ENCODE peak calls at places on chromosomes 5 and 9, in seven cellular contexts. S is A549; V is neural progenitor cell; L is left ventricle myocardium inferior; Q is tibial nerve; J is CD8-positive, alpha-beta T cell; D is Panc1. N is an unnamed sample. For H3K9me3, the result is how much of the 10 kb centered on the place peaks cover.

GRCh38 chr5:150320048-150320555 is 17.4 kb upstream of the ARSI start:
- DNase-seq in D (no peak), S (peak), V (peak), L (peak), Q (peak), J (no peak), N (no peak)

GRCh38 chr9:32677931-32678330 is 42.5 kb upstream of the TAF1L start:
- DNase-seq in V (no peak), S (no peak), J (no peak), L (no peak), Q (no peak), D (no peak), N (no peak)

GRCh38 chr9:134807726-134808125 is 72.9 kb upstream of the FCN2 start:
- DNase-seq in Q (no peak), S (no peak), V (peak), J (no peak), D (no peak), L (no peak), N (no peak)

GRCh38 chr5:135204151-135204600 is 170.1 kb upstream of the PITX1 start:
- DNase-seq in L (no peak), S (no peak), V (peak), J (no peak), D (no peak), Q (no peak), N (no peak)

GRCh38 chr9:135476981-135477380 is 2.6 kb upstream of the PPP1R26 start:
- DNase-seq in L (no peak), V (no peak), J (no peak), S (no peak), D (no peak), Q (no peak), N (no peak)

GRCh38 chr5:9534881-9535517 is 10.9 kb downstream of the SEMA5A start:
- DNase-seq in J (no peak), V (no peak), S (no peak), L (no peak), Q (no peak), D (no peak), N (no peak)

GRCh38 chr9:123062306-123063171 is 29.1 kb downstream of the GPR21 start:
- DNase-seq in V (no peak), D (no peak), S (no peak), Q (no peak), L (no peak), J (no peak), N (no peak)

GRCh38 chr5:88883059-88883565 is at the start of gene MEF2C:
- DNase-seq in D (no peak), Q (peak), S (no peak), L (peak), J (no peak), V (peak), N (peak)

GRCh38 chr9:2620876-2621677 is 510 bp upstream of the VLDLR start:
- DNase-seq in D (no peak), Q (no peak), J (peak), S (peak), V (peak), L (peak), N (peak)

GRCh38 chr5:139459451-139459934 is 3.0 kb downstream of the ECSCR start:
- DNase-seq in V (no peak), J (no peak), L (peak), S (no peak), Q (no peak), D (no peak), N (peak)

GRCh38 chr9:127187231-127187956 is 65.0 kb upstream of the ANGPTL2 start:
- DNase-seq in V (peak), J (no peak), Q (peak), L (peak), S (peak), D (no peak), N (no peak)

GRCh38 chr5:160353379-160353778 is 17.0 kb downstream of the C1QTNF2 start:
- DNase-seq in Q (no peak), D (no peak), S (no peak), J (no peak), L (peak), V (no peak), N (no peak)

GRCh38 chr5:121797677-121798518 is 53.8 kb upstream of the FTMT start:
- DNase-seq in D (no peak), J (no peak), L (no peak), V (peak), Q (no peak), S (no peak), N (no peak)

GRCh38 chr9:13149454-13149853 is 130.0 kb downstream of the MPDZ start:
- DNase-seq in J (no peak), Q (no peak), L (peak), V (no peak), D (no peak), S (no peak), N (peak)

GRCh38 chr5:96790851-96791513 is 16.8 kb downstream of the ERAP1 start:
- DNase-seq in S (no peak), D (no peak), Q (no peak), L (no peak), J (no peak), V (peak), N (no peak)

GRCh38 chr9:92774274-92774673 is 9.6 kb upstream of the BICD2 start:
- DNase-seq in S (no peak), J (no peak), Q (no peak), L (no peak), V (no peak), D (no peak), N (no peak)

GRCh38 chr9:2022560-2022959 is 7.4 kb downstream of the SMARCA2 start:
- DNase-seq in D (no peak), L (no peak), J (no peak), Q (no peak), S (no peak), V (no peak), N (no peak)

GRCh38 chr5:177427919-177428573 is 1.6 kb downstream of the GRK6 start:
- DNase-seq in V (no peak), D (no peak), S (no peak), L (no peak), Q (no peak), J (no peak), N (no peak)

GRCh38 chr9:116391306-116391900 is 237.8 kb downstream of the PAPPA start:
- DNase-seq in V (no peak), D (no peak), J (no peak), Q (no peak), L (no peak), S (no peak), N (no peak)

GRCh38 chr5:97231025-97231636 is 48.1 kb upstream of the RIOK2 start:
- DNase-seq in D (peak), V (peak), J (no peak), L (no peak), Q (peak), S (peak), N (no peak)

GRCh38 chr9:89661956-89662717 is 57.3 kb downstream of the GADD45G start:
- DNase-seq in J (no peak), V (peak), Q (peak), S (peak), D (no peak), L (peak), N (peak)

GRCh38 chr5:154415114-154415513 is 30.7 kb upstream of the SAP30L start:
- DNase-seq in S (no peak), J (no peak), D (no peak), L (no peak), V (no peak), Q (no peak), N (no peak)

GRCh38 chr5:371811-372555 is 50.5 kb downstream of the AHRR start:
- DNase-seq in S (no peak), D (no peak), J (no peak), Q (peak), V (no peak), L (no peak), N (no peak)

GRCh38 chr5:37554938-37555337 is 175.8 kb downstream of the WDR70 start:
- DNase-seq in D (no peak), S (no peak), Q (no peak), J (no peak), V (peak), L (no peak), N (peak)

GRCh38 chr9:38212016-38212415 is 143.0 kb upstream of the SHB start:
- DNase-seq in D (no peak), L (no peak), Q (no peak), J (no peak), S (no peak), V (no peak), N (no peak)

GRCh38 chr9:97928968-97929604 is 6.8 kb upstream of the TRMO start:
- DNase-seq in S (no peak), D (no peak), L (no peak), J (no peak), Q (no peak), V (no peak), N (no peak)

GRCh38 chr9:93332317-93332716 is 119.2 kb upstream of the FAM120A start:
- DNase-seq in J (no peak), D (no peak), L (no peak), S (no peak), V (no peak), Q (no peak), N (no peak)

GRCh38 chr9:70935856-70936255 is 185.6 kb downstream of the TRPM3 start:
- DNase-seq in L (no peak), Q (no peak), S (no peak), J (no peak), D (no peak), V (no peak), N (no peak)

GRCh38 chr5:19406576-19407365 is 581.2 kb downstream of the CDH18 start:
- DNase-seq in J (no peak), Q (no peak), D (no peak), S (no peak), V (no peak), L (no peak), N (no peak)

GRCh38 chr9:29514336-29514735 is 1941.1 kb upstream of the C9orf72 start:
- DNase-seq in L (no peak), J (no peak), D (no peak), Q (no peak), V (peak), S (no peak), N (no peak)

GRCh38 chr5:159518361-159518760 is 188.1 kb upstream of the IL12B start:
- DNase-seq in S (no peak), D (no peak), V (no peak), Q (no peak), L (no peak), J (no peak), N (no peak)

GRCh38 chr9:73170185-73170957 is 18.7 kb downstream of the ANXA1 start:
- DNase-seq in D (no peak), L (no peak), J (no peak), S (no peak), Q (no peak), V (no peak), N (no peak)

GRCh38 chr5:106093149-106093548 is 1577.6 kb downstream of the EFNA5 start:
- DNase-seq in S (no peak), Q (no peak), L (no peak), J (no peak), V (no peak), D (no peak), N (no peak)

GRCh38 chr5:180521101-180521500 is 26.9 kb downstream of the CNOT6 start:
- DNase-seq in D (no peak), Q (no peak), L (no peak), J (no peak), V (no peak), S (no peak), N (no peak)

GRCh38 chr5:34866989-34867471 is 28.1 kb downstream of the TTC23L start:
- DNase-seq in L (no peak), Q (no peak), S (no peak), D (no peak), V (no peak), J (no peak), N (no peak)

GRCh38 chr5:68924490-68925145 is 169.2 kb upstream of the SLC30A5 start:
- DNase-seq in D (no peak), J (no peak), L (no peak), S (no peak), Q (peak), V (no peak), N (no peak)
- H3K9me3 ChIP-seq in D (under half), J (under half), L (under half), S (under half), Q (under half), V (under half), N (under half)

GRCh38 chr9:17225407-17225806 is 90.6 kb downstream of the CNTLN start:
- DNase-seq in Q (no peak), J (no peak), D (no peak), L (no peak), S (no peak), V (no peak), N (no peak)
- H3K9me3 ChIP-seq in Q (under half), J (under half), D (under half), L (under half), S (under half), V (under half), N (under half)

GRCh38 chr5:45796959-45797553 is 100.9 kb upstream of the HCN1 start:
- DNase-seq in S (no peak), L (no peak), D (no peak), Q (no peak), J (no peak), V (peak), N (no peak)
- H3K9me3 ChIP-seq in S (under half), L (half or more), D (under half), Q (under half), J (under half), V (under half), N (half or more)

GRCh38 chr9:118751848-118752223 is 617.4 kb downstream of the BRINP1 start:
- DNase-seq in Q (no peak), D (no peak), J (no peak), S (no peak), V (no peak), L (no peak), N (no peak)
- H3K9me3 ChIP-seq in Q (under half), D (under half), J (under half), S (under half), V (under half), L (under half), N (under half)

DNA sequence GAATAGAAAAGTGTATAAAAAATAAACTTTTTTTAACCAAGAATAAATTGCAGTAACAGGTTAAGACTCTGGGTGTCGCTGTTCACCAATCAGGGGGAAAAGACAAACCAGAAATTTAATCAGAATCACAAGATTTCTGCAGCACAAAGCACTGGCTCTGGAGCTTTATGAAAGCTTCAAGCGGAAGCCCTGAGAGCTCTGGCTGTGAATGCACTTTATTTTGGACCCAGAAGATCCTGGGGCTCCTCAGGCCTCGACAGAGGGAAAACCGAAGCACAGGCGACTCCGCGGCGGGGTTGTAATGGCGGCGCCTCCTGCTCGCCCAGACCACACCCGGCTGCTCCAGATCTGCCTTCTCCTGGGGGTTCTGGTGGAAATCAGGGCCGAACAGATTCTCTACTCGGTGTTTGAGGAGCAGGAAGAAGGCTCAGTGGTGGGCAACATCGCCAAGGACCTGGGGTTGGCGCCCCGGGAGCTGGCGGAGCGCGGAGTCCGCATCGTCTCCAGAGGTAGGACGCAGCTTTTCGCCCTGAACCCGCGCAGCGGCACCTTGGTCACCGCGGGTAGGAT is at the start of gene PCDHGA4:
- DNase-seq in J (no peak), D (no peak), Q (no peak), V (no peak), L (no peak), S (no peak), N (no peak)
- H3K9me3 ChIP-seq in J (under half), D (under half), Q (under half), V (under half), L (half or more), S (half or more), N (under half)

GRCh38 chr5:126309860-126310259 is 113.3 kb upstream of the GRAMD2B start:
- DNase-seq in J (no peak), D (no peak), Q (no peak), V (no peak), L (no peak), S (no peak), N (no peak)
- H3K9me3 ChIP-seq in J (under half), D (under half), Q (under half), V (under half), L (under half), S (under half), N (under half)

DNA sequence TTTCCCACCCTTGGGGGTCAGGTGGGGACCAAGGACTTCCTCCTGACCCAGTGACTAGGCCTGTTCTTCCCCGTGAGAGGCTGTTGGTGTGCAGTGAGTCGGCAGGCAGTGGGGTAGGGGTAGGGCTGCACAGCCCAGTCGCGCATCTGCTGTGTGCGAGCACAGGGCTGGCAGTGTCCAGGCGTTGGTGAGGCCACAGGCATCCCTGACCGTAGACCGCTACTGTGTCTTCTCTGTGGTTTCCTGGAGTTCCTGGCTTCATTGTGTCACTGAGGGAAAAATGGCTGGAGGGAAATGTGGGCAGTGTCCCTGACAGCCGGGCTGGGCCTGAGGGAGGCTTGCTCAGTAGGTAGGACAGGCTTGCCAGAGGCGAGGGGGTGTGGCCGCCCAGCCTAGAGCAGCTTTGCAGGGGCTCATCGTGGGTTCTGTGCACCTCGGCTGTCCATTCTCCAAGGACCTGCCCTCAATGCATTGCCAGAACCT is 95.4 kb downstream of the CACNA1B start:
- DNase-seq in L (no peak), Q (no peak), V (no peak), D (no peak), J (no peak), S (no peak), N (no peak)
- H3K9me3 ChIP-seq in L (under half), Q (under half), V (under half), D (under half), J (under half), S (under half), N (under half)

GRCh38 chr9:132283863-132284262 is 70.9 kb downstream of the SETX start:
- DNase-seq in J (no peak), D (no peak), V (no peak), S (no peak), Q (no peak), L (no peak), N (no peak)

GRCh38 chr9:132288371-132288770 is 66.4 kb downstream of the SETX start:
- DNase-seq in Q (no peak), S (no peak), D (no peak), J (no peak), V (no peak), L (no peak), N (no peak)

GRCh38 chr9:132288956-132289355 is 65.8 kb downstream of the SETX start:
- DNase-seq in D (no peak), J (no peak), Q (no peak), S (no peak), V (no peak), L (no peak), N (no peak)

GRCh38 chr9:132283165-132283564 is 71.6 kb downstream of the SETX start:
- DNase-seq in S (no peak), Q (no peak), J (no peak), D (no peak), V (no peak), L (no peak), N (no peak)
- H3K9me3 ChIP-seq in S (under half), Q (under half), J (under half), D (under half), V (under half), L (under half), N (under half)

DNA sequence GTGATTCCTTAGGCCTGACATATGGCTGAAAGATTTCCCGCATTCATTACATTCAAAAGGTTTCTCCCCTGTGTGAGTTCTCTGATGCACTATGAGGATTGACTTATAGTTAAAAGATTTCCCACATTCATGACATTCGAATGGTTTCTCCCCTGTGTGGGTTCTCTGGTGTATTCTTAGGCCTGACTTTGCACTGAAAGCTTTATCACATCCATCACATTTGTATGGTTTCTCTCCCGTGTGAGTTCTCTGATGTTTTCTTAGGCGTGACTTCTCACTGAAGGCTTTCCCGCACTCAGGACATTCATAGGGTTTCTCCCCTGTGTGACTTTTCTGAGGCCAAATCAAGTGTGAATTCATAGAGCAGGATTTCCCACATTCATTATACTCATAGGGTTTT is 35.8 kb downstream of the ZNF782 start:
- DNase-seq in Q (no peak), D (no peak), S (no peak), L (no peak), V (no peak), J (no peak), N (no peak)
- H3K9me3 ChIP-seq in Q (under half), D (half or more), S (half or more), L (half or more), V (half or more), J (under half), N (half or more)